ENCODE peak calls at places on chromosomes 3 and 15, in four cellular contexts. Z is dorsolateral prefrontal cortex, D is psoas muscle, U is endothelial cell. K is an unnamed sample.

GRCh38 chr3:70358978-70359580 is 46.6 kb upstream of the MDFIC2 start:
- DNase-seq in D (no peak), Z (no peak), U (peak), K (no peak)

GRCh38 chr3:149535395-149535685 is 60.8 kb downstream of the TM4SF4 start:
- DNase-seq in Z (no peak), U (no peak), D (no peak), K (no peak)

GRCh38 chr15:70423267-70423666 is 325.6 kb upstream of the TLE3 start:
- DNase-seq in Z (no peak), U (no peak), D (no peak), K (no peak)

GRCh38 chr3:171825222-171825828 is 15.0 kb upstream of the PLD1 start:
- DNase-seq in D (no peak), Z (no peak), U (no peak), K (no peak)

GRCh38 chr3:127779747-127780146 is 42.6 kb downstream of the MGLL start:
- DNase-seq in Z (no peak), D (no peak), U (no peak), K (no peak)

GRCh38 chr15:40984963-40985362 is 31.7 kb downstream of the CHAC1 start:
- DNase-seq in Z (no peak), U (no peak), D (no peak), K (no peak)

GRCh38 chr15:31397851-31398661 is 71.4 kb downstream of the KLF13 start:
- DNase-seq in D (no peak), Z (no peak), U (no peak), K (no peak)

GRCh38 chr15:92715753-92716152 is 60.2 kb upstream of the FAM174B start:
- DNase-seq in U (no peak), Z (no peak), D (no peak), K (no peak)

GRCh38 chr3:61758839-61759238 is 197.5 kb downstream of the PTPRG start:
- DNase-seq in U (no peak), D (no peak), Z (no peak), K (no peak)

GRCh38 chr15:39719109-39719508 is 63.5 kb downstream of the FSIP1 start:
- DNase-seq in D (no peak), U (no peak), Z (no peak), K (no peak)

GRCh38 chr3:184145120-184145524 is 10.0 kb downstream of the EIF2B5 start:
- DNase-seq in Z (no peak), U (peak), D (no peak), K (no peak)

GRCh38 chr3:24639061-24639460 is 144.4 kb upstream of the THRB start:
- DNase-seq in U (no peak), D (no peak), Z (no peak), K (no peak)

GRCh38 chr15:48373855-48374421 is 42.7 kb downstream of the DUT start:
- DNase-seq in U (no peak), D (peak), Z (no peak), K (no peak)

GRCh38 chr3:14913926-14914776 is 33.2 kb upstream of the NR2C2 start:
- DNase-seq in D (no peak), Z (no peak), U (no peak), K (no peak)

GRCh38 chr3:52670621-52671521 is 14.8 kb downstream of the PBRM1 start:
- DNase-seq in Z (no peak), D (no peak), U (no peak), K (no peak)

GRCh38 chr15:67915374-67916050 is 75.7 kb upstream of the RNU6-1 start:
- DNase-seq in U (no peak), D (peak), Z (no peak), K (no peak)

GRCh38 chr3:158279584-158279983 is 169.7 kb downstream of the RSRC1 start:
- DNase-seq in Z (no peak), D (no peak), U (no peak), K (no peak)

GRCh38 chr3:117278424-117279190 is 569.0 kb downstream of the TUSC7 start:
- DNase-seq in D (no peak), Z (no peak), U (no peak), K (no peak)

GRCh38 chr3:193773266-193774183 is 180.5 kb downstream of the OPA1 start:
- DNase-seq in Z (no peak), U (no peak), D (no peak), K (no peak)

GRCh38 chr3:16481570-16481897 is 32.0 kb downstream of the RFTN1 start:
- DNase-seq in D (no peak), U (no peak), Z (no peak), K (no peak)

GRCh38 chr3:177282028-177282655 is 84.9 kb upstream of the TBL1XR1 start:
- DNase-seq in Z (no peak), D (no peak), U (no peak), K (no peak)

GRCh38 chr3:9976736-9977709 is 9.6 kb downstream of the EMC3 start:
- DNase-seq in D (peak), Z (peak), U (no peak), K (no peak)

GRCh38 chr3:148229107-148229506 is 468.6 kb upstream of the AGTR1 start:
- DNase-seq in U (no peak), D (no peak), Z (no peak), K (no peak)

GRCh38 chr3:99678023-99678422 is 39.6 kb downstream of the COL8A1 start:
- DNase-seq in D (no peak), Z (no peak), U (no peak), K (no peak)

GRCh38 chr3:78728406-78729145 is 1039.2 kb downstream of the ROBO1 start:
- DNase-seq in U (no peak), D (peak), Z (peak), K (no peak)

GRCh38 chr3:163573324-163573723 is 1505.0 kb downstream of the SI start:
- DNase-seq in U (no peak), Z (no peak), D (no peak), K (no peak)

GRCh38 chr3:120438971-120439370 is 11.8 kb downstream of the FSTL1 start:
- DNase-seq in D (peak), U (no peak), Z (no peak), K (no peak)

GRCh38 chr15:68550498-68551295 is 28.1 kb upstream of the CORO2B start:
- DNase-seq in U (peak), D (peak), Z (peak), K (peak)

GRCh38 chr3:52534281-52535183 is 875 bp upstream of the NT5DC2 start:
- DNase-seq in Z (no peak), D (no peak), U (peak), K (peak)

GRCh38 chr3:66497982-66498671 is 2.7 kb downstream of the LRIG1 start:
- DNase-seq in D (no peak), U (no peak), Z (no peak), K (no peak)

GRCh38 chr3:192570315-192570714 is 157.0 kb downstream of the FGF12 start:
- DNase-seq in Z (no peak), D (no peak), U (no peak), K (no peak)

GRCh38 chr3:10463191-10464067 is 42.0 kb downstream of the ATP2B2 start:
- DNase-seq in D (no peak), Z (no peak), U (no peak), K (peak)

GRCh38 chr3:38646630-38647029 is 2.9 kb downstream of the SCN5A start:
- DNase-seq in Z (no peak), D (no peak), U (peak), K (no peak)
- TF ChIP-seq CTCF in Z (no peak), D (no peak), U (peak), K (peak)

DNA sequence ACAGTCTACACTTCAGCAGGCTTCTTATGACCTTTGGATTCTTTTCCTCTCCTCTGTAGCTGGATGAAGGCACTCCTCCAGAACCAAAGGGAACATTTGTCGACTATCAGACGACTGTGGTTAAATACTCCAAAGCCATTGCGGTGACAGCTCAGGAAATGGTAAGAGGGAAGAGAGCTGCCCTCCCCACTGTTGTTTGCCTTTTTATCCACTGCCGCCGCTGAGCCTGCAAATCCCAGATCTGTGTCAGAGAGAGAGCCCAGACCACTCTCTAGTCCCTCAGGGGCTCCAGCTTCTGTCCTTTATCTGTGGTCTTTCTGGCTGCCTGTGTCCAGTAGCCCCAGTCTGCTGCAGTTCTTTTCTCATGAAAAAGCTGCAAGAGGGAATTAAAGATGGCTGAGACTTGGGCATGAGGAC is 261.5 kb upstream of the TPM1 start:
- DNase-seq in U (no peak), D (no peak), Z (no peak), K (no peak)
- TF ChIP-seq CTCF in U (no peak), D (no peak), Z (no peak), K (no peak)

DNA sequence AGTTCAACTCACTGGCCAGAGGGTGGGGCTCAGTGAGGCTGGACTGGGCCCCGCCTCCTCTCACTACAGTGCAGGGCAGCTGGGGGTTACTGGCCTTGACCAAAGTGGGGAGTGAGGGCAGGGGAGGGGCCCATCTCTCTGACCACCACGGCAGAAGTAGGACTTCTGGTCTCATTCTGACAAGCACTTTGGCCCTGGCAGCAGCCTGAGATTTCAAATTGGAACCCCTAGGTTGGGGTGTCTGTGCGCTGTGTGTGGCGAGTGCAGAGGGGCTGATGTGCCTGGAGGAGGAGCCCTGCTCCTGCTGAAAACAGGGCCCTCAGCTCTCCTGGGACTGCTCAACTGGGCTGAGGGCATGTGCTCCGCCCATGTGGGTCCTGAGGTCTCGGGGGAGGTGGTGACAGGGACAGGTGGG is 60.3 kb upstream of the RPL32 start:
- DNase-seq in D (peak), Z (no peak), U (no peak), K (peak)
- TF ChIP-seq CTCF in D (no peak), Z (no peak), U (no peak), K (peak)

DNA sequence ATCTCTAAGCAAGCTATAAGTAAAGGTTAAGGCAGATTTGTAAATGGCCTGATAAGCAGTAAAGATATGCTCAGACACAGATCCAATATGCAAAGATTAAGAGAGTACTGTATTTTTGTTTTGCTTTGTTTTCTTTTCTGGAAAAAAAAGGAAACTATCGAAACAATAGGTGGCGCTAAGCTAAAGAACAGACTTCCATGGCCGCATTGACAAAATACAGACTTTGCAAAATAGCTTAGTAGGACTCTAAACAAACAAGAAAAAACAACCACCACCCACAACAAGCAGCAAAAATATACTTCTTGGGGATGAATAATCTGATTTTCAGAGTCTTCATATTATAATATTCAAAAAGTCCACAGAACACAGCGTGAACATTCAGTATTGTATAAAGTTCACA is 758.4 kb upstream of the ROBO1 start:
- DNase-seq in D (no peak), U (no peak), Z (no peak), K (no peak)
- TF ChIP-seq CTCF in D (no peak), U (peak), Z (no peak), K (peak)

GRCh38 chr15:98597666-98598065 is 50.7 kb upstream of the IGF1R start:
- DNase-seq in U (no peak), Z (no peak), D (no peak), K (no peak)
- TF ChIP-seq CTCF in U (no peak), Z (no peak), D (no peak), K (no peak)